ENCODE peak calls at places on chromosome 20, in seven cellular contexts. One of them, this sample, is unnamed.

GRCh38 chr20:1105599-1106194 is 12.7 kb upstream of the PSMF1 start:
- DNase-seq in EH: no peak
- DNase-seq in upper lobe of left lung: no peak
- DNase-seq in CD4-positive, alpha-beta memory T cell: no peak
- DNase-seq in lower leg skin: no peak
- DNase-seq in activated T-cell treated with anti-CD3 and anti-CD28 coated beads, Interleukin-2, amount 50 U/mL, for 4 hours: no peak
- DNase-seq in activated naive CD4-positive, alpha-beta T cell treated with anti-CD3 and anti-CD28 coated beads, Interleukin-2, amount 10 ng/mL, durations not matched to agents 7 days and 5 days: no peak
- DNase-seq in this sample: no peak

GRCh38 chr20:56955673-56956072 is 310.8 kb downstream of the BMP7 start:
- DNase-seq in EH: no peak
- DNase-seq in upper lobe of left lung: no peak
- DNase-seq in CD4-positive, alpha-beta memory T cell: no peak
- DNase-seq in lower leg skin: no peak
- DNase-seq in activated T-cell treated with anti-CD3 and anti-CD28 coated beads, Interleukin-2, amount 50 U/mL, for 4 hours: no peak
- DNase-seq in activated naive CD4-positive, alpha-beta T cell treated with anti-CD3 and anti-CD28 coated beads, Interleukin-2, amount 10 ng/mL, durations not matched to agents 7 days and 5 days: no peak
- DNase-seq in this sample: no peak

GRCh38 chr20:58696411-58696961 is 3.9 kb downstream of the NPEPL1 start:
- DNase-seq in EH: no peak
- DNase-seq in upper lobe of left lung: no peak
- DNase-seq in CD4-positive, alpha-beta memory T cell: no peak
- DNase-seq in lower leg skin: peak; percentile 73
- DNase-seq in activated T-cell treated with anti-CD3 and anti-CD28 coated beads, Interleukin-2, amount 50 U/mL, for 4 hours: no peak
- DNase-seq in activated naive CD4-positive, alpha-beta T cell treated with anti-CD3 and anti-CD28 coated beads, Interleukin-2, amount 10 ng/mL, durations not matched to agents 7 days and 5 days: peak; percentile 0
- DNase-seq in this sample: no peak

GRCh38 chr20:14782731-14783130 is 445.3 kb upstream of the FLRT3 start:
- DNase-seq in EH: no peak
- DNase-seq in upper lobe of left lung: no peak
- DNase-seq in CD4-positive, alpha-beta memory T cell: no peak
- DNase-seq in lower leg skin: no peak
- DNase-seq in activated T-cell treated with anti-CD3 and anti-CD28 coated beads, Interleukin-2, amount 50 U/mL, for 4 hours: no peak
- DNase-seq in activated naive CD4-positive, alpha-beta T cell treated with anti-CD3 and anti-CD28 coated beads, Interleukin-2, amount 10 ng/mL, durations not matched to agents 7 days and 5 days: no peak
- DNase-seq in this sample: no peak

GRCh38 chr20:2981646-2982045 is 61.8 kb upstream of the GNRH2 start:
- DNase-seq in EH: no peak
- DNase-seq in upper lobe of left lung: no peak
- DNase-seq in CD4-positive, alpha-beta memory T cell: no peak
- DNase-seq in lower leg skin: no peak
- DNase-seq in activated T-cell treated with anti-CD3 and anti-CD28 coated beads, Interleukin-2, amount 50 U/mL, for 4 hours: no peak
- DNase-seq in activated naive CD4-positive, alpha-beta T cell treated with anti-CD3 and anti-CD28 coated beads, Interleukin-2, amount 10 ng/mL, durations not matched to agents 7 days and 5 days: no peak
- DNase-seq in this sample: no peak

GRCh38 chr20:45322952-45323383 is 14.9 kb upstream of the MATN4 start:
- DNase-seq in EH: peak; percentile 56
- DNase-seq in upper lobe of left lung: no peak
- DNase-seq in CD4-positive, alpha-beta memory T cell: no peak
- DNase-seq in lower leg skin: no peak
- DNase-seq in activated T-cell treated with anti-CD3 and anti-CD28 coated beads, Interleukin-2, amount 50 U/mL, for 4 hours: no peak
- DNase-seq in activated naive CD4-positive, alpha-beta T cell treated with anti-CD3 and anti-CD28 coated beads, Interleukin-2, amount 10 ng/mL, durations not matched to agents 7 days and 5 days: no peak
- DNase-seq in this sample: peak; percentile 98

GRCh38 chr20:43563429-43563828 is 4.6 kb downstream of the SGK2 start:
- DNase-seq in EH: peak; percentile 11
- DNase-seq in upper lobe of left lung: no peak
- DNase-seq in CD4-positive, alpha-beta memory T cell: no peak
- DNase-seq in lower leg skin: no peak
- DNase-seq in activated T-cell treated with anti-CD3 and anti-CD28 coated beads, Interleukin-2, amount 50 U/mL, for 4 hours: no peak
- DNase-seq in activated naive CD4-positive, alpha-beta T cell treated with anti-CD3 and anti-CD28 coated beads, Interleukin-2, amount 10 ng/mL, durations not matched to agents 7 days and 5 days: no peak
- DNase-seq in this sample: no peak

GRCh38 chr20:36493801-36494114 is 47.6 kb upstream of the MYL9 start:
- DNase-seq in EH: peak; percentile 89
- DNase-seq in upper lobe of left lung: no peak
- DNase-seq in CD4-positive, alpha-beta memory T cell: no peak
- DNase-seq in lower leg skin: peak; percentile 95
- DNase-seq in activated T-cell treated with anti-CD3 and anti-CD28 coated beads, Interleukin-2, amount 50 U/mL, for 4 hours: no peak
- DNase-seq in activated naive CD4-positive, alpha-beta T cell treated with anti-CD3 and anti-CD28 coated beads, Interleukin-2, amount 10 ng/mL, durations not matched to agents 7 days and 5 days: no peak
- DNase-seq in this sample: peak; percentile 91

GRCh38 chr20:45969712-45970634 is 2.0 kb downstream of the ZNF335 start:
- DNase-seq in EH: peak; percentile 73
- DNase-seq in upper lobe of left lung: no peak
- DNase-seq in CD4-positive, alpha-beta memory T cell: no peak
- DNase-seq in lower leg skin: peak; percentile 85
- DNase-seq in activated T-cell treated with anti-CD3 and anti-CD28 coated beads, Interleukin-2, amount 50 U/mL, for 4 hours: no peak
- DNase-seq in activated naive CD4-positive, alpha-beta T cell treated with anti-CD3 and anti-CD28 coated beads, Interleukin-2, amount 10 ng/mL, durations not matched to agents 7 days and 5 days: peak; percentile 45
- DNase-seq in this sample: no peak

GRCh38 chr20:51767867-51768758 is at the start of gene ATP9A:
- DNase-seq in EH: peak; percentile 47
- DNase-seq in upper lobe of left lung: peak; percentile 89
- DNase-seq in CD4-positive, alpha-beta memory T cell: no peak
- DNase-seq in lower leg skin: peak; percentile 86
- DNase-seq in activated T-cell treated with anti-CD3 and anti-CD28 coated beads, Interleukin-2, amount 50 U/mL, for 4 hours: no peak
- DNase-seq in activated naive CD4-positive, alpha-beta T cell treated with anti-CD3 and anti-CD28 coated beads, Interleukin-2, amount 10 ng/mL, durations not matched to agents 7 days and 5 days: no peak
- DNase-seq in this sample: no peak

GRCh38 chr20:53611449-53611894 is 17.8 kb upstream of the ZNF217 start:
- DNase-seq in EH: peak; percentile 99
- DNase-seq in upper lobe of left lung: no peak
- DNase-seq in CD4-positive, alpha-beta memory T cell: no peak
- DNase-seq in lower leg skin: peak; percentile 84
- DNase-seq in activated T-cell treated with anti-CD3 and anti-CD28 coated beads, Interleukin-2, amount 50 U/mL, for 4 hours: no peak
- DNase-seq in activated naive CD4-positive, alpha-beta T cell treated with anti-CD3 and anti-CD28 coated beads, Interleukin-2, amount 10 ng/mL, durations not matched to agents 7 days and 5 days: no peak
- DNase-seq in this sample: no peak

GRCh38 chr20:36852187-36852586 is 23.8 kb upstream of the TLDC2 start:
- DNase-seq in EH: no peak
- DNase-seq in upper lobe of left lung: peak; percentile 85
- DNase-seq in CD4-positive, alpha-beta memory T cell: no peak
- DNase-seq in lower leg skin: no peak
- DNase-seq in activated T-cell treated with anti-CD3 and anti-CD28 coated beads, Interleukin-2, amount 50 U/mL, for 4 hours: no peak
- DNase-seq in activated naive CD4-positive, alpha-beta T cell treated with anti-CD3 and anti-CD28 coated beads, Interleukin-2, amount 10 ng/mL, durations not matched to agents 7 days and 5 days: no peak
- DNase-seq in this sample: no peak

GRCh38 chr20:33788351-33789049 is 22.6 kb upstream of the CHMP4B start:
- DNase-seq in EH: no peak
- DNase-seq in upper lobe of left lung: peak; percentile 43
- DNase-seq in CD4-positive, alpha-beta memory T cell: no peak
- DNase-seq in lower leg skin: no peak
- DNase-seq in activated T-cell treated with anti-CD3 and anti-CD28 coated beads, Interleukin-2, amount 50 U/mL, for 4 hours: no peak
- DNase-seq in activated naive CD4-positive, alpha-beta T cell treated with anti-CD3 and anti-CD28 coated beads, Interleukin-2, amount 10 ng/mL, durations not matched to agents 7 days and 5 days: no peak
- DNase-seq in this sample: no peak

GRCh38 chr20:10658051-10658823 is 15.6 kb downstream of the JAG1 start:
- DNase-seq in EH: peak; percentile 8
- DNase-seq in upper lobe of left lung: no peak
- DNase-seq in CD4-positive, alpha-beta memory T cell: no peak
- DNase-seq in lower leg skin: peak; percentile 84
- DNase-seq in activated T-cell treated with anti-CD3 and anti-CD28 coated beads, Interleukin-2, amount 50 U/mL, for 4 hours: no peak
- DNase-seq in activated naive CD4-positive, alpha-beta T cell treated with anti-CD3 and anti-CD28 coated beads, Interleukin-2, amount 10 ng/mL, durations not matched to agents 7 days and 5 days: no peak
- DNase-seq in this sample: no peak

GRCh38 chr20:37796121-37796520 is 102.3 kb downstream of the CTNNBL1 start:
- DNase-seq in EH: no peak
- DNase-seq in upper lobe of left lung: no peak
- DNase-seq in CD4-positive, alpha-beta memory T cell: no peak
- DNase-seq in lower leg skin: no peak
- DNase-seq in activated T-cell treated with anti-CD3 and anti-CD28 coated beads, Interleukin-2, amount 50 U/mL, for 4 hours: no peak
- DNase-seq in activated naive CD4-positive, alpha-beta T cell treated with anti-CD3 and anti-CD28 coated beads, Interleukin-2, amount 10 ng/mL, durations not matched to agents 7 days and 5 days: no peak
- DNase-seq in this sample: no peak

GRCh38 chr20:62938105-62938888 is at the start of gene GID8:
- DNase-seq in EH: peak; percentile 62
- DNase-seq in upper lobe of left lung: peak; percentile 85
- DNase-seq in CD4-positive, alpha-beta memory T cell: no peak
- DNase-seq in lower leg skin: no peak
- DNase-seq in activated T-cell treated with anti-CD3 and anti-CD28 coated beads, Interleukin-2, amount 50 U/mL, for 4 hours: peak; percentile 36
- DNase-seq in activated naive CD4-positive, alpha-beta T cell treated with anti-CD3 and anti-CD28 coated beads, Interleukin-2, amount 10 ng/mL, durations not matched to agents 7 days and 5 days: peak; percentile 64
- DNase-seq in this sample: no peak

GRCh38 chr20:46900068-46900467 is 5.4 kb downstream of the EYA2 start:
- DNase-seq in EH: no peak
- DNase-seq in upper lobe of left lung: no peak
- DNase-seq in CD4-positive, alpha-beta memory T cell: no peak
- DNase-seq in lower leg skin: no peak
- DNase-seq in activated T-cell treated with anti-CD3 and anti-CD28 coated beads, Interleukin-2, amount 50 U/mL, for 4 hours: no peak
- DNase-seq in activated naive CD4-positive, alpha-beta T cell treated with anti-CD3 and anti-CD28 coated beads, Interleukin-2, amount 10 ng/mL, durations not matched to agents 7 days and 5 days: no peak
- DNase-seq in this sample: no peak

GRCh38 chr20:48983423-48984400 is 62.2 kb downstream of the ARFGEF2 start:
- DNase-seq in EH: peak; percentile 86
- DNase-seq in upper lobe of left lung: no peak
- DNase-seq in CD4-positive, alpha-beta memory T cell: no peak
- DNase-seq in lower leg skin: no peak
- DNase-seq in activated T-cell treated with anti-CD3 and anti-CD28 coated beads, Interleukin-2, amount 50 U/mL, for 4 hours: no peak
- DNase-seq in activated naive CD4-positive, alpha-beta T cell treated with anti-CD3 and anti-CD28 coated beads, Interleukin-2, amount 10 ng/mL, durations not matched to agents 7 days and 5 days: no peak
- DNase-seq in this sample: peak; percentile 64

GRCh38 chr20:50282592-50283241 is 92.1 kb downstream of the CEBPB start:
- DNase-seq in EH: no peak
- DNase-seq in upper lobe of left lung: no peak
- DNase-seq in CD4-positive, alpha-beta memory T cell: no peak
- DNase-seq in lower leg skin: no peak
- DNase-seq in activated T-cell treated with anti-CD3 and anti-CD28 coated beads, Interleukin-2, amount 50 U/mL, for 4 hours: no peak
- DNase-seq in activated naive CD4-positive, alpha-beta T cell treated with anti-CD3 and anti-CD28 coated beads, Interleukin-2, amount 10 ng/mL, durations not matched to agents 7 days and 5 days: no peak
- DNase-seq in this sample: no peak

GRCh38 chr20:37944456-37944981 is 41.6 kb downstream of the VSTM2L start:
- DNase-seq in EH: no peak
- DNase-seq in upper lobe of left lung: peak; percentile 58
- DNase-seq in CD4-positive, alpha-beta memory T cell: no peak
- DNase-seq in lower leg skin: peak; percentile 74
- DNase-seq in activated T-cell treated with anti-CD3 and anti-CD28 coated beads, Interleukin-2, amount 50 U/mL, for 4 hours: no peak
- DNase-seq in activated naive CD4-positive, alpha-beta T cell treated with anti-CD3 and anti-CD28 coated beads, Interleukin-2, amount 10 ng/mL, durations not matched to agents 7 days and 5 days: no peak
- DNase-seq in this sample: no peak

GRCh38 chr20:60224914-60225313 is 266.7 kb downstream of the CDH26 start:
- DNase-seq in EH: peak; percentile 43
- DNase-seq in upper lobe of left lung: no peak
- DNase-seq in CD4-positive, alpha-beta memory T cell: no peak
- DNase-seq in lower leg skin: peak; percentile 54
- DNase-seq in activated T-cell treated with anti-CD3 and anti-CD28 coated beads, Interleukin-2, amount 50 U/mL, for 4 hours: no peak
- DNase-seq in activated naive CD4-positive, alpha-beta T cell treated with anti-CD3 and anti-CD28 coated beads, Interleukin-2, amount 10 ng/mL, durations not matched to agents 7 days and 5 days: peak; percentile 39
- DNase-seq in this sample: no peak

GRCh38 chr20:60820149-60820548 is 431.9 kb upstream of the CDH4 start:
- DNase-seq in EH: no peak
- DNase-seq in upper lobe of left lung: no peak
- DNase-seq in CD4-positive, alpha-beta memory T cell: no peak
- DNase-seq in lower leg skin: no peak
- DNase-seq in activated T-cell treated with anti-CD3 and anti-CD28 coated beads, Interleukin-2, amount 50 U/mL, for 4 hours: no peak
- DNase-seq in activated naive CD4-positive, alpha-beta T cell treated with anti-CD3 and anti-CD28 coated beads, Interleukin-2, amount 10 ng/mL, durations not matched to agents 7 days and 5 days: no peak
- DNase-seq in this sample: no peak

GRCh38 chr20:13995086-13995665 is at the start of gene MACROD2:
- DNase-seq in EH: peak; percentile 92
- DNase-seq in upper lobe of left lung: peak; percentile 100
- DNase-seq in CD4-positive, alpha-beta memory T cell: no peak
- DNase-seq in lower leg skin: peak; percentile 97
- DNase-seq in activated T-cell treated with anti-CD3 and anti-CD28 coated beads, Interleukin-2, amount 50 U/mL, for 4 hours: no peak
- DNase-seq in activated naive CD4-positive, alpha-beta T cell treated with anti-CD3 and anti-CD28 coated beads, Interleukin-2, amount 10 ng/mL, durations not matched to agents 7 days and 5 days: peak; percentile 40
- DNase-seq in this sample: peak; percentile 74

GRCh38 chr20:1711266-1711665 is 53.7 kb upstream of the SIRPG start:
- DNase-seq in EH: no peak
- DNase-seq in upper lobe of left lung: no peak
- DNase-seq in CD4-positive, alpha-beta memory T cell: no peak
- DNase-seq in lower leg skin: no peak
- DNase-seq in activated T-cell treated with anti-CD3 and anti-CD28 coated beads, Interleukin-2, amount 50 U/mL, for 4 hours: no peak
- DNase-seq in activated naive CD4-positive, alpha-beta T cell treated with anti-CD3 and anti-CD28 coated beads, Interleukin-2, amount 10 ng/mL, durations not matched to agents 7 days and 5 days: no peak
- DNase-seq in this sample: no peak

GRCh38 chr20:24382330-24382729 is 87.1 kb upstream of the SYNDIG1 start:
- DNase-seq in EH: no peak
- DNase-seq in upper lobe of left lung: no peak
- DNase-seq in CD4-positive, alpha-beta memory T cell: no peak
- DNase-seq in lower leg skin: no peak
- DNase-seq in activated T-cell treated with anti-CD3 and anti-CD28 coated beads, Interleukin-2, amount 50 U/mL, for 4 hours: no peak
- DNase-seq in activated naive CD4-positive, alpha-beta T cell treated with anti-CD3 and anti-CD28 coated beads, Interleukin-2, amount 10 ng/mL, durations not matched to agents 7 days and 5 days: no peak
- DNase-seq in this sample: no peak

GRCh38 chr20:7841291-7841966 is 98.8 kb downstream of the HAO1 start:
- DNase-seq in EH: peak; percentile 51
- DNase-seq in upper lobe of left lung: no peak
- DNase-seq in CD4-positive, alpha-beta memory T cell: no peak
- DNase-seq in lower leg skin: no peak
- DNase-seq in activated T-cell treated with anti-CD3 and anti-CD28 coated beads, Interleukin-2, amount 50 U/mL, for 4 hours: no peak
- DNase-seq in activated naive CD4-positive, alpha-beta T cell treated with anti-CD3 and anti-CD28 coated beads, Interleukin-2, amount 10 ng/mL, durations not matched to agents 7 days and 5 days: no peak
- DNase-seq in this sample: no peak

GRCh38 chr20:8082025-8082424 is 50.0 kb upstream of the PLCB1 start:
- DNase-seq in EH: peak; percentile 20
- DNase-seq in upper lobe of left lung: no peak
- DNase-seq in CD4-positive, alpha-beta memory T cell: no peak
- DNase-seq in lower leg skin: no peak
- DNase-seq in activated T-cell treated with anti-CD3 and anti-CD28 coated beads, Interleukin-2, amount 50 U/mL, for 4 hours: no peak
- DNase-seq in activated naive CD4-positive, alpha-beta T cell treated with anti-CD3 and anti-CD28 coated beads, Interleukin-2, amount 10 ng/mL, durations not matched to agents 7 days and 5 days: no peak
- DNase-seq in this sample: no peak

GRCh38 chr20:57223648-57224489 is 42.6 kb downstream of the BMP7 start:
- DNase-seq in EH: peak; percentile 57
- DNase-seq in upper lobe of left lung: peak; percentile 69
- DNase-seq in CD4-positive, alpha-beta memory T cell: no peak
- DNase-seq in lower leg skin: peak; percentile 93
- DNase-seq in activated T-cell treated with anti-CD3 and anti-CD28 coated beads, Interleukin-2, amount 50 U/mL, for 4 hours: no peak
- DNase-seq in activated naive CD4-positive, alpha-beta T cell treated with anti-CD3 and anti-CD28 coated beads, Interleukin-2, amount 10 ng/mL, durations not matched to agents 7 days and 5 days: no peak
- DNase-seq in this sample: peak; percentile 56

GRCh38 chr20:54510546-54511129 is 35.2 kb downstream of the DOK5 start:
- DNase-seq in EH: no peak
- DNase-seq in upper lobe of left lung: no peak
- DNase-seq in CD4-positive, alpha-beta memory T cell: no peak
- DNase-seq in lower leg skin: no peak
- DNase-seq in activated T-cell treated with anti-CD3 and anti-CD28 coated beads, Interleukin-2, amount 50 U/mL, for 4 hours: no peak
- DNase-seq in activated naive CD4-positive, alpha-beta T cell treated with anti-CD3 and anti-CD28 coated beads, Interleukin-2, amount 10 ng/mL, durations not matched to agents 7 days and 5 days: no peak
- DNase-seq in this sample: peak; percentile 61

GRCh38 chr20:19784511-19785172 is 26.6 kb downstream of the RIN2 start:
- DNase-seq in EH: peak; percentile 84
- DNase-seq in upper lobe of left lung: peak; percentile 53
- DNase-seq in CD4-positive, alpha-beta memory T cell: peak; percentile 39
- DNase-seq in lower leg skin: no peak
- DNase-seq in activated T-cell treated with anti-CD3 and anti-CD28 coated beads, Interleukin-2, amount 50 U/mL, for 4 hours: no peak
- DNase-seq in activated naive CD4-positive, alpha-beta T cell treated with anti-CD3 and anti-CD28 coated beads, Interleukin-2, amount 10 ng/mL, durations not matched to agents 7 days and 5 days: peak; percentile 25
- DNase-seq in this sample: peak; percentile 64

GRCh38 chr20:34536798-34537394 is 20.7 kb downstream of the DYNLRB1 start:
- DNase-seq in EH: peak; percentile 51
- DNase-seq in upper lobe of left lung: peak; percentile 81
- DNase-seq in CD4-positive, alpha-beta memory T cell: peak; percentile 42
- DNase-seq in lower leg skin: no peak
- DNase-seq in activated T-cell treated with anti-CD3 and anti-CD28 coated beads, Interleukin-2, amount 50 U/mL, for 4 hours: peak; percentile 48
- DNase-seq in activated naive CD4-positive, alpha-beta T cell treated with anti-CD3 and anti-CD28 coated beads, Interleukin-2, amount 10 ng/mL, durations not matched to agents 7 days and 5 days: peak; percentile 62
- DNase-seq in this sample: no peak

GRCh38 chr20:49937023-49937929 is 1.1 kb downstream of the RNF114 start:
- DNase-seq in EH: no peak
- DNase-seq in upper lobe of left lung: no peak
- DNase-seq in CD4-positive, alpha-beta memory T cell: peak; percentile 24
- DNase-seq in lower leg skin: peak; percentile 84
- DNase-seq in activated T-cell treated with anti-CD3 and anti-CD28 coated beads, Interleukin-2, amount 50 U/mL, for 4 hours: no peak
- DNase-seq in activated naive CD4-positive, alpha-beta T cell treated with anti-CD3 and anti-CD28 coated beads, Interleukin-2, amount 10 ng/mL, durations not matched to agents 7 days and 5 days: no peak
- DNase-seq in this sample: no peak

GRCh38 chr20:865379-865778 is 31.9 kb downstream of the FAM110A start:
- DNase-seq in EH: no peak
- DNase-seq in upper lobe of left lung: no peak
- DNase-seq in CD4-positive, alpha-beta memory T cell: no peak
- DNase-seq in lower leg skin: no peak
- DNase-seq in activated T-cell treated with anti-CD3 and anti-CD28 coated beads, Interleukin-2, amount 50 U/mL, for 4 hours: no peak
- DNase-seq in activated naive CD4-positive, alpha-beta T cell treated with anti-CD3 and anti-CD28 coated beads, Interleukin-2, amount 10 ng/mL, durations not matched to agents 7 days and 5 days: no peak
- DNase-seq in this sample: no peak

This sample was measured in gastrocnemius medialis.